ENCODE peak calls at places on chromosomes 4 and X, in seven cellular contexts. C, O, F, H, T, D and L are unnamed samples.
A peak's percentile ranks its signal among the peaks of the same experiment; 100 is the strongest.

GRCh38 chr4:57426779-57427395 is 316.7 kb upstream of the IGFBP7 start:
- DNase-seq in C (no peak), O (peak; percentile 3), F (peak; percentile 36), H (peak; percentile 8), T (peak; percentile 25), D (peak; percentile 66), L (peak; percentile 19)

GRCh38 chr4:118834960-118835895 is 698 bp downstream of the SEC24D start:
- DNase-seq in C (peak; percentile 87), O (peak; percentile 29), F (peak; percentile 76), H (no peak), T (peak; percentile 69), D (no peak), L (peak; percentile 77)

GRCh38 chr4:24932831-24933230 is 20.0 kb upstream of the CCDC149 start:
- DNase-seq in C (no peak), O (no peak), F (no peak), H (no peak), T (no peak), D (no peak), L (no peak)

GRCh38 chr4:39497909-39498723 is 29.1 kb downstream of the UGDH start:
- DNase-seq in C (peak; percentile 43), O (no peak), F (no peak), H (no peak), T (no peak), D (no peak), L (no peak)

GRCh38 chr4:107826427-107826980 is 1.8 kb downstream of the SGMS2 start:
- DNase-seq in C (no peak), O (no peak), F (no peak), H (no peak), T (no peak), D (no peak), L (no peak)

GRCh38 chr4:88219099-88219498 is 60.7 kb upstream of the ABCG2 start:
- DNase-seq in C (no peak), O (no peak), F (peak; percentile 21), H (no peak), T (no peak), D (no peak), L (peak; percentile 9)

GRCh38 chrX:3461824-3462508 is 115.5 kb upstream of the MXRA5 start:
- DNase-seq in C (no peak), O (no peak), F (no peak), H (no peak), T (no peak), D (no peak), L (no peak)

GRCh38 chr4:146359771-146360170 is 145.4 kb downstream of the REELD1 start:
- DNase-seq in C (no peak), O (no peak), F (no peak), H (no peak), T (no peak), D (no peak), L (no peak)

GRCh38 chrX:136867096-136867491 is 13.4 kb downstream of the RBMX start:
- DNase-seq in C (no peak), O (no peak), F (no peak), H (no peak), T (no peak), D (no peak), L (no peak)

GRCh38 chr4:47731182-47731581 is 106.7 kb downstream of the CORIN start:
- DNase-seq in C (no peak), O (no peak), F (no peak), H (no peak), T (no peak), D (no peak), L (no peak)

GRCh38 chr4:146095091-146095690 is 80.3 kb upstream of the LSM6 start:
- DNase-seq in C (no peak), O (no peak), F (peak; percentile 21), H (no peak), T (peak; percentile 65), D (no peak), L (no peak)

GRCh38 chrX:70338290-70338689 is 48.4 kb downstream of the KIF4A start:
- DNase-seq in C (no peak), O (no peak), F (no peak), H (no peak), T (no peak), D (no peak), L (no peak)

GRCh38 chr4:147821555-147821954 is 89.7 kb downstream of the ARHGAP10 start:
- DNase-seq in C (no peak), O (no peak), F (no peak), H (no peak), T (no peak), D (no peak), L (no peak)

GRCh38 chrX:12973561-12974216 is 1.2 kb upstream of the TMSB4X start:
- DNase-seq in C (no peak), O (no peak), F (no peak), H (no peak), T (no peak), D (no peak), L (no peak)

GRCh38 chrX:71941771-71942170 is 31.1 kb downstream of the NHSL2 start:
- DNase-seq in C (no peak), O (no peak), F (peak; percentile 23), H (no peak), T (no peak), D (no peak), L (no peak)

GRCh38 chr4:1767770-1768366 is 25.2 kb upstream of the FGFR3 start:
- DNase-seq in C (no peak), O (peak; percentile 31), F (no peak), H (no peak), T (no peak), D (no peak), L (no peak)

GRCh38 chr4:111512081-111512774 is 633.0 kb upstream of the FAM241A start:
- DNase-seq in C (no peak), O (no peak), F (peak; percentile 61), H (no peak), T (peak; percentile 63), D (no peak), L (peak; percentile 75)